ENCODE peak calls at places on chromosome 6, in four cellular contexts. C is lower lobe of right lung, D is mammary epithelial cell, I is psoas muscle. Q is an unnamed sample.

GRCh38 chr6:67757465-67758033 is 877.5 kb upstream of the ADGRB3 start:
- DNase-seq in C (no peak), D (no peak), I (no peak), Q (no peak)

GRCh38 chr6:73648166-73648565 is 5.6 kb downstream of the SLC17A5 start:
- DNase-seq in C (no peak), I (no peak), D (no peak), Q (no peak)

GRCh38 chr6:28710466-28711191 is 184.9 kb downstream of the GPX5 start:
- DNase-seq in D (peak; percentile 67), I (no peak), C (no peak), Q (no peak)

GRCh38 chr6:96460052-96460700 is 61.4 kb upstream of the UFL1 start:
- DNase-seq in I (no peak), C (no peak), D (peak; percentile 50), Q (no peak)

GRCh38 chr6:19492631-19493030 is 344.5 kb upstream of the ID4 start:
- DNase-seq in I (no peak), D (no peak), C (no peak), Q (no peak)

GRCh38 chr6:27791182-27791939 is 120.8 kb downstream of the OR2B2 start:
- DNase-seq in C (no peak), I (peak; percentile 46), D (peak; percentile 85), Q (no peak)

GRCh38 chr6:100035873-100036653 is 42.0 kb upstream of the MCHR2 start:
- DNase-seq in I (no peak), D (no peak), C (no peak), Q (peak; percentile 28)

GRCh38 chr6:50791900-50792508 is 26.7 kb upstream of the TFAP2B start:
- DNase-seq in D (peak; percentile 33), C (no peak), I (no peak), Q (peak; percentile 7)

GRCh38 chr6:105545947-105546710 is 143.2 kb upstream of the PREP start:
- DNase-seq in C (no peak), D (peak; percentile 39), I (no peak), Q (no peak)

GRCh38 chr6:38161331-38161730 is 341.8 kb downstream of the ZFAND3 start:
- DNase-seq in D (no peak), C (no peak), I (no peak), Q (no peak)

GRCh38 chr6:14025160-14025559 is 92.4 kb upstream of the CD83 start:
- DNase-seq in D (no peak), C (no peak), I (no peak), Q (no peak)

GRCh38 chr6:1327630-1328029 is 15.7 kb downstream of the FOXQ1 start:
- DNase-seq in I (no peak), D (no peak), C (no peak), Q (no peak)

DNA sequence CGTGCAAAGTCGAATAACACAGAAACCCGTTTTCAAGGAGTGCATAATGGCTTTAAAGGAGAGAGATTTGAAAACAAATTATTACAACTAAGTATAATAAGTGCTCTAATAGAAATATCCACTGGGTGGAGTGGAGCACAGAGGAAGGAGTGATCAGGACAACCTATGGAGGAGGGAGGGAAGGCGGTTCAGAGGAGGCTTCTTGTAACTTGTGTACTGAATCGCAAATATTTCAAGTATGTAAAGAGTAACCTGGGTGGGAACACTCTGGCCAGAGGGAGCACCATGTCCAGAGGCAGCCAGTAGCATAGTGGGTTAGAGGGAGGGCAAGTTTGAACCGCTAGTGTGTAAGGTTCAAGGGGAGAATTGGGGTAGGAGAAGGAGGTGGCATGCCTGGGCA is 21.6 kb upstream of the TNFAIP3 start:
- DNase-seq in D (no peak), I (no peak), C (no peak), Q (no peak)
- TF ChIP-seq CTCF in D (no peak), I (no peak), C (peak; percentile 7), Q (no peak)

GRCh38 chr6:75849329-75850025 is 100.4 kb downstream of the MYO6 start:
- DNase-seq in I (no peak), C (no peak), D (no peak), Q (no peak)

GRCh38 chr6:75853796-75854195 is 104.8 kb downstream of the MYO6 start:
- DNase-seq in I (no peak), C (no peak), D (no peak), Q (no peak)

GRCh38 chr6:75852721-75853120 is 103.7 kb downstream of the MYO6 start:
- DNase-seq in I (no peak), D (no peak), C (no peak), Q (no peak)

GRCh38 chr6:75848274-75848673 is 99.2 kb downstream of the MYO6 start:
- DNase-seq in D (no peak), C (no peak), I (no peak), Q (no peak)

GRCh38 chr6:75850026-75850385 is 101.0 kb downstream of the MYO6 start:
- DNase-seq in D (no peak), C (no peak), I (no peak), Q (no peak)
- H3K4me3 ChIP-seq in D (no peak overlapping the region), C (no peak overlapping the region), I (no peak overlapping the region), Q (no peak overlapping the region)

DNA sequence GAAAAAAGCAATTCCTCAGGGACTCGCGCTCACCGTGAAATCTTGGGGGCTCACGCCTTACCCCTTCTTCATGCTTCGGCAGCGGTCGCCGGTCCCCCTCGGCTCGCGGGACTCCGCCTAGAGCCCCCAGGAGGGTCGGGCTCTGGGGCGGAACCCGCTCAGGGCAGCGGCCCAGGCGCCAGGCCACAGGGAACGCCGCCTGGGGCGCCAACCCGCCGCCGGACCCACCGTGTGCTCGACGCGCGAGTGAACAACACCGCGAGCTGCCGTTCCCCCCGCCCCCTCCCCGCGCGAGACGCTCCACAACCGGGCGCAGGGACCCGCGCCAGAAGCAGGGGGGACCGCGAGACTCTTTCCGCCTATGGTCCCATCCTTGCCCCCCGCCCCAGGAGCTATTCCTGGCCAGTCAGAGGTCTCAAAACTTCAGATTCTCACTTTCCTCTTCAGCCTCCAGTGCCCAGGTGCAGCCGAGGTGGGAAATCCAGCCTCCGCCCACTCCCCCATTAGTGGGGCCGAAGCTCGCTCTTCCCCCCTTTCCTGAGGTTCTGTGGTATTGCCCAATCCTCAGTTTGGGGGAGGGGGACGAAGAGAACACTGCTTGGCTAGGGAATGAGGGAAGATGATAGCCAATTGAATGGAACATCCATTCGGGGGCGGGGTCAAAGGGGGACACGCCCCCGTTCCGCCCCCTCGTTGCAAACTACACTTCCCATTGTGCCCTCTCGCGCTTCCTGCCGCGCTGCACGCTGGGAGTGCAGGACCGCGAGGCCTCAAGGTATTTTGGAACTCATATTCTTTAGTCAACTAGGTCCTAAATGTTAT is at the start of gene WASF1:
- DNase-seq in I (peak; percentile 94), C (peak; percentile 95), D (peak; percentile 98), Q (peak; percentile 91)
- TF ChIP-seq CTCF in I (no peak), C (no peak), D (no peak), Q (no peak)

GRCh38 chr6:166952567-166953464 is 3.5 kb downstream of the RNASET2 start:
- DNase-seq in C (no peak), D (no peak), I (no peak), Q (no peak)

GRCh38 chr6:166949533-166950442 is 6.6 kb downstream of the RNASET2 start:
- DNase-seq in I (no peak), C (no peak), D (no peak), Q (no peak)

GRCh38 chr6:166951670-166952060 is 4.7 kb downstream of the RNASET2 start:
- DNase-seq in C (no peak), D (no peak), I (no peak), Q (no peak)

GRCh38 chr6:166952122-166952521 is 4.2 kb downstream of the RNASET2 start:
- DNase-seq in D (no peak), C (no peak), I (no peak), Q (no peak)

GRCh38 chr6:166950443-166950821 is 5.9 kb downstream of the RNASET2 start:
- DNase-seq in I (no peak), D (no peak), C (no peak), Q (no peak)
- H3K4me3 ChIP-seq in I (no peak overlapping the region), D (no peak overlapping the region), C (peak overlapping the region; percentile 17), Q (no peak overlapping the region)

DNA sequence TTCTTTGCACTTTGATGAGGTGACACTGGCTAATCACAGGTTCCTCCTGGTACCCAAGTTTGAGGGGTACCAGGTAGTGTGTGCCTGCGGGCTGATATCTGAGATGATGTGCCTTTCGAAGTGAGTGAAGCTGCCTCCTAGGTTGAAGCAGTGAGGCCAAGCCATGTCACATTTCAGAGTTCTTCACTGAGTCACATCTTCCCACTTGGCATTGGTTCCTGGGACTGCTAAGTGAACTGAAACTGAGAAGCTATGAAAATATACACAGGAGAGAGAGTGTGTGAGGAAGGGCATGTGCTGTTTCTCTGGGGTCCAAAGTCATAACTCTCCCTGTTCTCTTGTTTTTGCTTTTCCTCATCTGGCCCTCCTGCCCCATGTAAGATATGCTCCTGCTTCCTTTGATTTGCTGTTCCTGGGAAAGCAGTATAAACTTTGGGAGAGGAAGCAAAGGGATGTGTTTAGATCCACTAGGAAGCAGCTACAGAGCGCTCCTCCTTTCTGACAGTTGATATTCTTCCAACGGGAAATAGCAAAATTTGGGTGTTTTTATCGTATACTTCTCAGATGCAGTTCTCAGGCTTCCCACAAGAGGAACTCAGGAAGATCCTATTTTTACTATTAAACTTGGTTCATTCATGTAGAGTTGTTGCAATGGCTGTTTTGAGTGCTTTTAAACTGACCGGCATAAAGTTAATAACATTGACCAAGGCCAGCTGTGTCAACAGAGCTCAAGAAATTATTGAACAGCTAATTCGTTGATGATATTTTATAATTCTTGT is 153.7 kb downstream of the MOXD1 start:
- DNase-seq in I (no peak), C (no peak), D (no peak), Q (no peak)
- TF ChIP-seq CTCF in I (no peak), C (no peak), D (no peak), Q (no peak)

GRCh38 chr6:26223677-26224546 is 136.7 kb downstream of the HFE start:
- DNase-seq in D (peak; percentile 91), C (peak; percentile 70), I (no peak), Q (no peak)

GRCh38 chr6:26223213-26223612 is 136.0 kb downstream of the HFE start:
- DNase-seq in I (no peak), C (no peak), D (no peak), Q (no peak)

GRCh38 chr6:26225848-26226590 is 138.8 kb downstream of the HFE start:
- DNase-seq in I (no peak), D (no peak), C (no peak), Q (no peak)

GRCh38 chr6:26224547-26224912 is 137.3 kb downstream of the HFE start:
- DNase-seq in I (no peak), D (no peak), C (no peak), Q (no peak)

DNA sequence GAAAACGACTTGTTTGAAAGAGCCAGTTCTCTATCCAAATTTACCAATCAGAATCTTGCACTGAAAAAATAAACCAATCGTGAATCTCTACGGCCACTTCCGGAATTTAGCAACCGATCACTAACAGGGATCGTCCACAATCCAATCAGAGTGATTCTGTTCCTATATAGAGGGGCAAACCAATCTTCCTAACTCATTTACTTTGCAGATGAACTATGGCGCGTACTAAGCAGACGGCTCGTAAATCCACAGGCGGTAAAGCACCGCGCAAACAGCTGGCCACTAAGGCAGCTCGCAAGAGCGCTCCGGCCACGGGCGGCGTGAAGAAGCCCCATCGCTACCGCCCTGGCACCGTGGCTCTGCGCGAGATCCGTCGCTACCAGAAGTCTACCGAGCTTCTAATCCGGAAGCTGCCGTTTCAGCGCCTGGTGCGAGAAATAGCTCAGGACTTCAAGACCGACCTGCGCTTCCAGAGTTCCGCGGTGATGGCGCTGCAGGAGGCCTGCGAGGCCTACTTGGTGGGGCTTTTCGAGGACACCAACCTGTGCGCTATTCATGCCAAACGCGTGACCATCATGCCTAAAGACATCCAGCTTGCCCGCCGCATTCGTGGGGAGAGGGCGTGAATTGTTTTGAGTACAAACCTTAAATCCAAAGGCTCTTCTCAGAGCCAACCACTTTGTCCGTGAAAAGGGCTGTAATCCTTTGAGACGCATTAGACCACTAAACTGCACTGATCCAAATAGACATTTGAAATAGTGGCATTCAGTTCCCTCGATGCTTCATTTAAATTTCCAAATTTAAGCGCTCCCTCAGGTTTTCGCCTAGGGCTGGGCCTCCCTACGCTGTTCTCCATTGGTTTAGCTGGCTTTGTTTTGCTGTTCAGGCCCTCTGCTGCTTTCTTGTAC is 138.0 kb downstream of the HFE start:
- DNase-seq in C (no peak), D (peak; percentile 80), I (no peak), Q (peak; percentile 95)
- H3K4me3 ChIP-seq in C (peak overlapping the region; percentile 52), D (peak overlapping the region; percentile 68), I (peak overlapping the region; percentile 66), Q (peak overlapping the region; percentile 45)

Q was measured in kidney epithelial cell.